ENCODE peak calls at places on chromosomes 4 and X, in ten cellular contexts. One of them, this sample, is unnamed.

GRCh38 chrX:67619253-67619652 is 75.4 kb downstream of the AR start:
- DNase-seq in heart left ventricle: no peak
- DNase-seq in uterus: no peak
- DNase-seq in HFF-Myc: peak; percentile 57
- DNase-seq in fibroblast of villous mesenchyme: peak; percentile 25
- DNase-seq in fibroblast of lung: peak; percentile 84
- DNase-seq in SK-N-SH: no peak
- DNase-seq in GM23248: peak; percentile 84
- DNase-seq in WERI-Rb-1: no peak
- DNase-seq in cardiac fibroblast: peak; percentile 77
- DNase-seq in this sample: no peak

GRCh38 chr4:16083217-16084191 is at the start of gene PROM1:
- DNase-seq in heart left ventricle: peak; percentile 27
- DNase-seq in uterus: no peak
- DNase-seq in HFF-Myc: no peak
- DNase-seq in fibroblast of villous mesenchyme: no peak
- DNase-seq in fibroblast of lung: no peak
- DNase-seq in SK-N-SH: peak; percentile 81
- DNase-seq in GM23248: peak; percentile 16
- DNase-seq in WERI-Rb-1: peak; percentile 85
- DNase-seq in cardiac fibroblast: no peak
- DNase-seq in this sample: no peak

GRCh38 chrX:40420899-40421729 is 159.7 kb upstream of the ATP6AP2 start:
- DNase-seq in heart left ventricle: peak; percentile 29
- DNase-seq in uterus: no peak
- DNase-seq in HFF-Myc: no peak
- DNase-seq in fibroblast of villous mesenchyme: no peak
- DNase-seq in fibroblast of lung: peak; percentile 77
- DNase-seq in SK-N-SH: no peak
- DNase-seq in GM23248: peak; percentile 2
- DNase-seq in WERI-Rb-1: no peak
- DNase-seq in cardiac fibroblast: peak; percentile 3
- DNase-seq in this sample: no peak

GRCh38 chr4:156962551-156962974 is 9.0 kb downstream of the PDGFC start:
- DNase-seq in heart left ventricle: no peak
- DNase-seq in uterus: peak; percentile 83
- DNase-seq in HFF-Myc: peak; percentile 95
- DNase-seq in fibroblast of villous mesenchyme: peak; percentile 95
- DNase-seq in fibroblast of lung: peak; percentile 92
- DNase-seq in SK-N-SH: no peak
- DNase-seq in GM23248: peak; percentile 89
- DNase-seq in WERI-Rb-1: no peak
- DNase-seq in cardiac fibroblast: peak; percentile 83
- DNase-seq in this sample: no peak

GRCh38 chrX:72713130-72713529 is 976 bp downstream of the PHKA1 start:
- DNase-seq in heart left ventricle: no peak
- DNase-seq in uterus: no peak
- DNase-seq in HFF-Myc: no peak
- DNase-seq in fibroblast of villous mesenchyme: no peak
- DNase-seq in fibroblast of lung: no peak
- DNase-seq in SK-N-SH: no peak
- DNase-seq in GM23248: no peak
- DNase-seq in WERI-Rb-1: no peak
- DNase-seq in cardiac fibroblast: peak; percentile 8
- DNase-seq in this sample: no peak

GRCh38 chrX:110746014-110746413 is 49.6 kb downstream of the CHRDL1 start:
- DNase-seq in heart left ventricle: no peak
- DNase-seq in uterus: no peak
- DNase-seq in HFF-Myc: no peak
- DNase-seq in fibroblast of villous mesenchyme: no peak
- DNase-seq in fibroblast of lung: no peak
- DNase-seq in SK-N-SH: no peak
- DNase-seq in GM23248: no peak
- DNase-seq in WERI-Rb-1: peak; percentile 15
- DNase-seq in cardiac fibroblast: no peak
- DNase-seq in this sample: no peak

GRCh38 chr4:60201052-60201673 is 999.0 kb upstream of the ADGRL3 start:
- DNase-seq in heart left ventricle: no peak
- DNase-seq in uterus: no peak
- DNase-seq in HFF-Myc: peak; percentile 35
- DNase-seq in fibroblast of villous mesenchyme: peak; percentile 43
- DNase-seq in fibroblast of lung: peak; percentile 25
- DNase-seq in SK-N-SH: peak; percentile 27
- DNase-seq in GM23248: peak; percentile 60
- DNase-seq in WERI-Rb-1: peak; percentile 47
- DNase-seq in cardiac fibroblast: peak; percentile 72
- DNase-seq in this sample: peak; percentile 35

GRCh38 chr4:10083331-10083769 is 33.2 kb downstream of the WDR1 start:
- DNase-seq in heart left ventricle: peak; percentile 16
- DNase-seq in uterus: peak; percentile 11
- DNase-seq in HFF-Myc: no peak
- DNase-seq in fibroblast of villous mesenchyme: no peak
- DNase-seq in fibroblast of lung: no peak
- DNase-seq in SK-N-SH: peak; percentile 12
- DNase-seq in GM23248: no peak
- DNase-seq in WERI-Rb-1: no peak
- DNase-seq in cardiac fibroblast: no peak
- DNase-seq in this sample: no peak

GRCh38 chr4:173252024-173252935 is 81.9 kb downstream of the HMGB2 start:
- DNase-seq in heart left ventricle: peak; percentile 59
- DNase-seq in uterus: peak; percentile 84
- DNase-seq in HFF-Myc: peak; percentile 97
- DNase-seq in fibroblast of villous mesenchyme: peak; percentile 92
- DNase-seq in fibroblast of lung: peak; percentile 100
- DNase-seq in SK-N-SH: no peak
- DNase-seq in GM23248: peak; percentile 93
- DNase-seq in WERI-Rb-1: no peak
- DNase-seq in cardiac fibroblast: peak; percentile 99
- DNase-seq in this sample: no peak

GRCh38 chr4:166662266-166662843 is 571.9 kb downstream of the SPOCK3 start:
- DNase-seq in heart left ventricle: no peak
- DNase-seq in uterus: no peak
- DNase-seq in HFF-Myc: no peak
- DNase-seq in fibroblast of villous mesenchyme: no peak
- DNase-seq in fibroblast of lung: no peak
- DNase-seq in SK-N-SH: no peak
- DNase-seq in GM23248: no peak
- DNase-seq in WERI-Rb-1: no peak
- DNase-seq in cardiac fibroblast: no peak
- DNase-seq in this sample: no peak

GRCh38 chr4:102606846-102607440 is 105.8 kb downstream of the NFKB1 start:
- DNase-seq in heart left ventricle: no peak
- DNase-seq in uterus: no peak
- DNase-seq in HFF-Myc: no peak
- DNase-seq in fibroblast of villous mesenchyme: no peak
- DNase-seq in fibroblast of lung: no peak
- DNase-seq in SK-N-SH: no peak
- DNase-seq in GM23248: no peak
- DNase-seq in WERI-Rb-1: no peak
- DNase-seq in cardiac fibroblast: no peak
- DNase-seq in this sample: no peak

GRCh38 chr4:47926667-47927258 is 12.4 kb upstream of the NFXL1 start:
- DNase-seq in heart left ventricle: peak; percentile 33
- DNase-seq in uterus: peak; percentile 21
- DNase-seq in HFF-Myc: no peak
- DNase-seq in fibroblast of villous mesenchyme: peak; percentile 50
- DNase-seq in fibroblast of lung: peak; percentile 49
- DNase-seq in SK-N-SH: peak; percentile 17
- DNase-seq in GM23248: peak; percentile 60
- DNase-seq in WERI-Rb-1: peak; percentile 76
- DNase-seq in cardiac fibroblast: peak; percentile 63
- DNase-seq in this sample: no peak

GRCh38 chrX:97199501-97199900 is 315.8 kb downstream of the RPA4 start:
- DNase-seq in heart left ventricle: no peak
- DNase-seq in uterus: no peak
- DNase-seq in HFF-Myc: no peak
- DNase-seq in fibroblast of villous mesenchyme: peak; percentile 24
- DNase-seq in fibroblast of lung: no peak
- DNase-seq in SK-N-SH: no peak
- DNase-seq in GM23248: no peak
- DNase-seq in WERI-Rb-1: no peak
- DNase-seq in cardiac fibroblast: no peak
- DNase-seq in this sample: no peak

GRCh38 chr4:52822583-52823477 is 39.3 kb upstream of the RASL11B start:
- DNase-seq in heart left ventricle: no peak
- DNase-seq in uterus: no peak
- DNase-seq in HFF-Myc: peak; percentile 91
- DNase-seq in fibroblast of villous mesenchyme: peak; percentile 98
- DNase-seq in fibroblast of lung: peak; percentile 83
- DNase-seq in SK-N-SH: no peak
- DNase-seq in GM23248: peak; percentile 59
- DNase-seq in WERI-Rb-1: no peak
- DNase-seq in cardiac fibroblast: peak; percentile 72
- DNase-seq in this sample: no peak

DNA sequence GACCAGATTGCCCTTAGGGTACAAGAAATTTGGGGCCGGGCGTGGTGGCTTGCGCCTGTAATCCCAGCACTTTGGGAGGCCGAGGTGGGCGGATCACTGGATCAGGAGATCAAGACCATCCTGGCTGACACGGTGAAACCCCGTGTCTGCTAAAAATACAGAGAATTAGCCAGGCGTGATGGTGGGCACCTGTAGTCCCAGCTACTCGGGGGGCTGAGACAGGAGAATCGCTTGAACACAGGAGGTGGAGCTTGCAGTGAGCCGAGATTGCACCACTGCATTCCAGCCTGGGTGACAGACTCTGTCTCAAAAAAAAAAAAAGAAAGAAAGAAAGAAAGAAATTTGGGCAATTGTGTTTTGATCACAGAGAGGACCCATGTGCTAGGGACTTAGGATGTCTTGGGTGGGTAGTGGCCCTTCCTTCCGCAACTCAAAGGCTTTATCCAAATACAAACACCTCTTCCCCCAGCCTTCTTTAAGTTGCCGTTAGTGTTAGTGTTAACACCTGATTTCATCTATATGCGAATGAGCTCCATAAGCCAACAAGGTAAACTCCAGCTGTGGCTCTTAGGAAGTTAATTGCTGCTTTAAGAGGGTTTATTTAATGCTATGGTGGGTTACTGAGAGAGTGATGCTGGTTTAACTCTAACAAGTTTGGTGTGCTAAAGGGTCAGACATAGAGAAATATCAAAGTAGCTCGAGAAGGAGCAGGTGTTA is 8.6 kb upstream of the CCDC110 start:
- DNase-seq in heart left ventricle: no peak
- DNase-seq in uterus: no peak
- DNase-seq in HFF-Myc: no peak
- DNase-seq in fibroblast of villous mesenchyme: no peak
- DNase-seq in fibroblast of lung: no peak
- DNase-seq in SK-N-SH: no peak
- DNase-seq in GM23248: no peak
- DNase-seq in WERI-Rb-1: no peak
- DNase-seq in cardiac fibroblast: no peak
- DNase-seq in this sample: no peak
- H3K4me3 ChIP-seq in heart left ventricle: no peak overlapping the region
- H3K4me3 ChIP-seq in uterus: no peak overlapping the region
- H3K4me3 ChIP-seq in HFF-Myc: no peak overlapping the region
- H3K4me3 ChIP-seq in fibroblast of villous mesenchyme: no peak overlapping the region
- H3K4me3 ChIP-seq in fibroblast of lung: no peak overlapping the region
- H3K4me3 ChIP-seq in SK-N-SH: no peak overlapping the region
- H3K4me3 ChIP-seq in GM23248: no peak overlapping the region
- H3K4me3 ChIP-seq in WERI-Rb-1: no peak overlapping the region
- H3K4me3 ChIP-seq in cardiac fibroblast: no peak overlapping the region
- H3K4me3 ChIP-seq in this sample: no peak overlapping the region

DNA sequence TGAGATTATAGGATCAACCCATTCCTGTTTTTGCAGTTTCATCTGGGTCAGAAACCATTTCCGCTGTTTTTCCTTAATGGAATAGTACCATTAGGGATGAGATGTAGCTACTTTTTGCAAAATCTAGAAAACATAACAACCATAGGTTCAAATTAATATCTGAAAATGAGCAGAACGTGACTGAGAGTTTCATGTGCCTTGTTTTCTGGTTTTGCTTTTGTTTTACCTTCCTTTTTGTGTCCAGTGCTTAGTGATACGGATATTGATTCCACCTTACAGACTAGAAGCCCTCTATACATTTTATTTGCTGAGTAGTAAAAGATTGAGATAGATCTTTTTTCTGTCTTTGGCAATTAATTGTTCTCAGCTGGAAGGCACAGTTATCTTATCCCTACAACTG is 46.5 kb downstream of the SNX25 start:
- DNase-seq in heart left ventricle: no peak
- DNase-seq in uterus: no peak
- DNase-seq in HFF-Myc: no peak
- DNase-seq in fibroblast of villous mesenchyme: no peak
- DNase-seq in fibroblast of lung: no peak
- DNase-seq in SK-N-SH: no peak
- DNase-seq in GM23248: no peak
- DNase-seq in WERI-Rb-1: no peak
- DNase-seq in cardiac fibroblast: no peak
- DNase-seq in this sample: no peak
- H3K4me3 ChIP-seq in heart left ventricle: no peak overlapping the region
- H3K4me3 ChIP-seq in uterus: no peak overlapping the region
- H3K4me3 ChIP-seq in HFF-Myc: no peak overlapping the region
- H3K4me3 ChIP-seq in fibroblast of villous mesenchyme: no peak overlapping the region
- H3K4me3 ChIP-seq in fibroblast of lung: no peak overlapping the region
- H3K4me3 ChIP-seq in SK-N-SH: no peak overlapping the region
- H3K4me3 ChIP-seq in GM23248: no peak overlapping the region
- H3K4me3 ChIP-seq in WERI-Rb-1: no peak overlapping the region
- H3K4me3 ChIP-seq in cardiac fibroblast: no peak overlapping the region
- H3K4me3 ChIP-seq in this sample: no peak overlapping the region

GRCh38 chr4:67581208-67581857 is 22.8 kb downstream of the STAP1 start:
- DNase-seq in heart left ventricle: no peak
- DNase-seq in uterus: no peak
- DNase-seq in HFF-Myc: no peak
- DNase-seq in fibroblast of villous mesenchyme: no peak
- DNase-seq in fibroblast of lung: no peak
- DNase-seq in SK-N-SH: no peak
- DNase-seq in GM23248: no peak
- DNase-seq in WERI-Rb-1: no peak
- DNase-seq in cardiac fibroblast: no peak
- DNase-seq in this sample: peak; percentile 1
- H3K4me3 ChIP-seq in heart left ventricle: no peak overlapping the region
- H3K4me3 ChIP-seq in uterus: no peak overlapping the region
- H3K4me3 ChIP-seq in HFF-Myc: no peak overlapping the region
- H3K4me3 ChIP-seq in fibroblast of villous mesenchyme: no peak overlapping the region
- H3K4me3 ChIP-seq in fibroblast of lung: no peak overlapping the region
- H3K4me3 ChIP-seq in SK-N-SH: no peak overlapping the region
- H3K4me3 ChIP-seq in GM23248: no peak overlapping the region
- H3K4me3 ChIP-seq in WERI-Rb-1: no peak overlapping the region
- H3K4me3 ChIP-seq in cardiac fibroblast: no peak overlapping the region
- H3K4me3 ChIP-seq in this sample: no peak overlapping the region

DNA sequence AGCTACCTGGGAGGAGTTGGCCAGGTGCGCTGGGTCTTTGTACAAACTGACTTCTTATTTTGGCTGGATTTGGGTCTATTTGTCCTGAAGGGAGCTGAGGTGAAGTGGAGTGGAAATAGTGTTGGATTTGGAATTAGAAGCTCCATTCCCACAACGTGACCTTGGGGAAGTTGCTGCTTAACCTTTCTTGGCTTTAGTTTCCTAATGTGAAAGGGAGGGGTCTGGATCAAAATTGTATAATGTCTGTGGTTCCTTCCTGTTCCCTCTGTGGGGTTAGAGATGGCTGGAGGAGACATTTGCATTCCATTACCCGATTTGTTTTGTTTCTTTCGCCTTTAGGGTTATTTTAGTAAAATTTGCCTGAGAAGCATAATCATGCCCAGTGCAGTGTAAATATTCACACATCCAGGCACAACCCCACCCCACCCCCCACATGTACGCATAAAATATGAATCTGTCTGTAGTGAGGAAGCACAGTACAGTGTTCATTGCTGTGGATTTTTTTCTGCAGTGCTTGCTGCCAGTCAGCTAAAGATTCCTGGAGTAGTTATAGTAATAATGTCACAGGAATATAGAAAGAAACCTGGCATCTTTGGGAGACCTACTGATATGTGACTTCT is 21.5 kb downstream of the JADE1 start:
- DNase-seq in heart left ventricle: no peak
- DNase-seq in uterus: no peak
- DNase-seq in HFF-Myc: no peak
- DNase-seq in fibroblast of villous mesenchyme: peak; percentile 34
- DNase-seq in fibroblast of lung: peak; percentile 29
- DNase-seq in SK-N-SH: no peak
- DNase-seq in GM23248: no peak
- DNase-seq in WERI-Rb-1: no peak
- DNase-seq in cardiac fibroblast: no peak
- DNase-seq in this sample: no peak
- H3K4me3 ChIP-seq in heart left ventricle: no peak overlapping the region
- H3K4me3 ChIP-seq in uterus: no peak overlapping the region
- H3K4me3 ChIP-seq in HFF-Myc: no peak overlapping the region
- H3K4me3 ChIP-seq in fibroblast of villous mesenchyme: no peak overlapping the region
- H3K4me3 ChIP-seq in fibroblast of lung: no peak overlapping the region
- H3K4me3 ChIP-seq in SK-N-SH: no peak overlapping the region
- H3K4me3 ChIP-seq in GM23248: no peak overlapping the region
- H3K4me3 ChIP-seq in WERI-Rb-1: no peak overlapping the region
- H3K4me3 ChIP-seq in cardiac fibroblast: no peak overlapping the region
- H3K4me3 ChIP-seq in this sample: peak overlapping the region; percentile 41